ENCODE peak calls at places on chromosome 21, in four cellular contexts. J, C, S and T are unnamed samples.

GRCh38 chr21:26148071-26148470 is 22.5 kb downstream of the APP start:
- DNase-seq in J (no peak), C (no peak), S (no peak), T (no peak)

GRCh38 chr21:10272216-10272615 is 249.2 kb upstream of the TPTE start:
- DNase-seq in J (no peak), C (no peak), S (no peak), T (no peak)

GRCh38 chr21:42007541-42007940 is 2.6 kb downstream of the ZBTB21 start:
- DNase-seq in J (no peak), C (no peak), S (no peak), T (no peak)

GRCh38 chr21:44006656-44007055 is 5.5 kb upstream of the TRAPPC10 start:
- DNase-seq in J (no peak), C (no peak), S (no peak), T (no peak)

GRCh38 chr21:39956586-39956985 is 89.3 kb downstream of the PCP4 start:
- DNase-seq in J (no peak), C (no peak), S (no peak), T (no peak)

GRCh38 chr21:22235866-22236590 is 1237.8 kb downstream of the NCAM2 start:
- DNase-seq in J (no peak), C (no peak), S (no peak), T (no peak)

GRCh38 chr21:38669186-38669585 is 136.5 kb upstream of the ETS2 start:
- DNase-seq in J (no peak), C (no peak), S (no peak), T (no peak)

GRCh38 chr21:42453301-42454220 is 42.5 kb downstream of the RSPH1 start:
- DNase-seq in J (no peak), C (no peak), S (no peak), T (no peak)

GRCh38 chr21:42758721-42759593 is 105.5 kb downstream of the PDE9A start:
- DNase-seq in J (no peak), C (no peak), S (no peak), T (no peak)

GRCh38 chr21:42526379-42526727 is 12.7 kb downstream of the SLC37A1 start:
- DNase-seq in J (no peak), C (peak), S (no peak), T (peak)

GRCh38 chr21:42236014-42236413 is 17.1 kb downstream of the ABCG1 start:
- DNase-seq in J (no peak), C (no peak), S (no peak), T (no peak)

GRCh38 chr21:26388731-26389231 is 184.3 kb downstream of the CYYR1 start:
- DNase-seq in J (no peak), C (no peak), S (no peak), T (no peak)

GRCh38 chr21:42746593-42747266 is 93.3 kb downstream of the PDE9A start:
- DNase-seq in J (no peak), C (no peak), S (no peak), T (peak)

GRCh38 chr21:24014381-24014780 is 1592.9 kb downstream of the MRPL39 start:
- DNase-seq in J (no peak), C (no peak), S (no peak), T (no peak)

GRCh38 chr21:17987328-17987727 is 168.2 kb upstream of the C21orf91 start:
- DNase-seq in J (no peak), C (no peak), S (no peak), T (no peak)

GRCh38 chr21:17989780-17990179 is 170.6 kb upstream of the C21orf91 start:
- DNase-seq in J (no peak), C (no peak), S (no peak), T (no peak)

GRCh38 chr21:17988038-17988437 is 168.9 kb upstream of the C21orf91 start:
- DNase-seq in J (no peak), C (no peak), S (no peak), T (no peak)
- H3K27ac ChIP-seq in J (no peak), C (no peak), S (no peak), T (no peak)

DNA sequence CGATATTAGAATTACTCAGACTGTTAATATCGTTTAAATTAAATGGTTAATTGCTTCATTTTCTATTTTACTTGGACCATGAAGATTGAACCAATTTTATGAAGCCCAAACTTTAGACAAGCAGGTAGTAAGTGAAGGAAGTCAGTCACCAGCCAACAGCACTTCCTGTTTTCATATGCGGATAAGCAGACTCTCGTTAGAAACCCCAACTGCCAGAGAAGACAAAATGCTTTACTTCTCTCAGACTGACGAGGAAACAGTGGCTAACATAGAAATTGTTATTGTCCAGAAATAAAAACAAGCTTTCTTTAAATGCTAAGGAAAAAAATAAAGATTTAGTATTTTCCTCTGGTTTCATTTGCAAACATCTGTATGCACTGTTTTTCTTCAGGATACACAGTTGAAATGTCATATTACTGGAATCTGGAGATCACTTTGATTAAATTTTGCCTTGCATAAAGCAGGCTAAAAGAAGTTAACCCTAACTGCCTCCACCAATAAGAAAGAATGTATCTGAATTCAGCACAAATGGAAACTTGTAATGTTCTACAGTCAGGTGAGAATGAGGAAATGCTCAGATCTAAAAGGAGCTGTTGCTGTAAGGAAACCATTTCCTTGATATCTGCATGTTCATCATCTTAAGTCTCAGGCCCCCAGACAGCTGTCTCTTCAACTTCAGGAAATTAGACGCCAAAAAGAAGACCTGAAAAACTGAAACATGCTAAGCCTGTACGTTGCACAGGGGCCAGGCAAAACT is 129.8 kb upstream of the SAMSN1 start:
- DNase-seq in J (no peak), C (no peak), S (no peak), T (no peak)
- TF ChIP-seq EP300 in J (no peak), C (no peak), S (no peak), T (no peak)

GRCh38 chr21:45050786-45051489 is 23.4 kb upstream of the ADARB1 start:
- DNase-seq in J (no peak), C (no peak), S (no peak), T (no peak)
- TF ChIP-seq POLR2A in J (no peak), C (no peak), S (no peak), T (no peak)

DNA sequence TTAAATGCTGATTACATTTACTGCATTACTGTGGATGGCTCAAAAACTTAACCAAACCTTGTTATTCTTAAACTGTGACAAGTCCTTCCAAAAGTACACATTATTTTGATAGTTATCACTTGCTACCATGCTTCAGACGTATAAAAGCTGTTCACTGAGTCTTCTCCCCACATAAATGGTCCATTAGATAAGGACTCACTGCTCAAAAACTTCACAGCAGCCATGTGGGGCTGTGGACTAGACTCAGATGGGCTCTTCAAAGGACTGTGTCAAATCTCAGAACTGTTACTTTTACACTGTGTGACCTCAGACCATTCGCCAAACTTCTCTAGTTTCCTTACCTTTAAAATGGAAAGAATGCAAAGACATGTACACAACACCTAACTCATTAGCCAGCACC is 11.6 kb downstream of the SCAF4 start:
- DNase-seq in J (no peak), C (no peak), S (no peak), T (no peak)
- H3K27ac ChIP-seq in J (no peak), C (no peak), S (no peak), T (no peak)

GRCh38 chr21:34728479-34728878 is 59.7 kb downstream of the CLIC6 start:
- DNase-seq in J (no peak), C (no peak), S (no peak), T (no peak)
- TF ChIP-seq EP300 in J (no peak), C (no peak), S (no peak), T (no peak)

GRCh38 chr21:14762734-14763694 is 216.9 kb upstream of the SAMSN1 start:
- DNase-seq in J (no peak), C (no peak), S (no peak), T (no peak)
- TF ChIP-seq POLR2A in J (no peak), C (no peak), S (no peak), T (no peak)

DNA sequence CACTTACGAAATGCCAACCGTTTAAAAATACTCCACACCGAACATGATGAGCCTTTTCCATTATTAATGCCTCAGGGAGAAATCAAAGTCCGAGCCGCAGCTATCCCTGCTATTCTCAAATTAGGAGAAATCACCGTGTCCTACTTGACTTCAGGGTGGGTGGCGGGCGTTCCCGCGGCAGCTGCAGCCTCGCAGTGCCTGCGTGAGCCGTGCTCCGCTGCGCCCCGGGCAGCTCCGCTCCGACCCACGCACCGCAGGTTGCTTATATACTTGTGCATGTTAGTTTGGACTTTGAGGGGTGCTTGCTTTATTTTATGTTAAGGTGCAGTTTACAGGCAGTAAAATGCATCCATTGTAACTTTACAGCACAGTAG is 35.6 kb upstream of the PCBP3 start:
- DNase-seq in J (no peak), C (no peak), S (no peak), T (no peak)
- H3K27ac ChIP-seq in J (no peak), C (no peak), S (no peak), T (no peak)

GRCh38 chr21:16241500-16241963 is 511.8 kb downstream of the USP25 start:
- DNase-seq in J (peak), C (no peak), S (no peak), T (no peak)
- TF ChIP-seq EP300 in J (no peak), C (no peak), S (no peak), T (no peak)